ENCODE peak calls at places on chromosome 1, in eight cellular contexts. T is GM19239; R is kidney glomerular epithelial cell; A is hippocampal formation; D is activated CD4-positive, alpha-beta T cell treated with anti-CD3 and anti-CD28 coated beads for 24 hours; I is aorta; U is HT1080; P is fibroblast of pulmonary artery. N is an unnamed sample.
A peak's percentile ranks its signal among the peaks of the same experiment; 100 is the strongest.

GRCh38 chr1:9166289-9167235 is 37.7 kb upstream of the GPR157 start:
- DNase-seq in U (peak; percentile 88), I (no peak), D (no peak), P (peak; percentile 70), R (peak; percentile 49), T (no peak), A (no peak), N (no peak)

GRCh38 chr1:1302006-1302430 is 5.7 kb downstream of the ACAP3 start:
- DNase-seq in D (no peak), T (no peak), I (no peak), A (no peak), P (no peak), U (no peak), R (no peak), N (no peak)

GRCh38 chr1:175191654-175192053 is 922 bp downstream of the KIAA0040 start:
- DNase-seq in D (no peak), A (no peak), U (no peak), T (peak; percentile 50), I (no peak), R (no peak), P (peak; percentile 6), N (peak; percentile 58)

GRCh38 chr1:76352741-76353435 is 278.3 kb downstream of the ST6GALNAC3 start:
- DNase-seq in T (no peak), P (no peak), A (no peak), D (no peak), U (no peak), I (no peak), R (no peak), N (no peak)

GRCh38 chr1:171251741-171252300 is 3.5 kb downstream of the FMO1 start:
- DNase-seq in T (no peak), D (no peak), R (no peak), A (no peak), P (peak; percentile 46), U (no peak), I (peak; percentile 80), N (peak; percentile 72)

GRCh38 chr1:108561145-108561458 is 1.2 kb downstream of the EEIG2 start:
- DNase-seq in T (no peak), A (no peak), D (no peak), P (no peak), U (no peak), I (no peak), R (no peak), N (no peak)

GRCh38 chr1:147890177-147890790 is 12.3 kb upstream of the GJA8 start:
- DNase-seq in P (peak; percentile 81), A (no peak), R (peak; percentile 10), D (peak; percentile 46), T (peak; percentile 30), I (peak; percentile 92), U (peak; percentile 52), N (peak; percentile 88)

GRCh38 chr1:154500533-154500932 is 1.5 kb upstream of the TDRD10 start:
- DNase-seq in R (no peak), U (no peak), A (no peak), P (no peak), T (no peak), I (no peak), D (no peak), N (no peak)

GRCh38 chr1:66576645-66577044 is 42.7 kb downstream of the SGIP1 start:
- DNase-seq in U (peak; percentile 79), D (no peak), P (peak; percentile 33), R (no peak), A (no peak), T (no peak), I (no peak), N (peak; percentile 93)

N was measured in DMS53.